ENCODE peak calls at places on chromosomes 7 and 10, in eight cellular contexts. C is GM12891; F is mesenteric fat pad; K is stimulated activated CD8-positive, alpha-beta memory T cell treated with anti-CD3 and anti-CD28 coated beads, Interleukin-15, amount 100 ng/mL, for 24 hours; X is stimulated activated CD4-positive, alpha-beta T cell treated with anti-CD3 and anti-CD28 coated beads, Interleukin-15, amount 100 ng/mL, for 1 hour; W is hypothalamus; P is NCI-H1436; A is epithelial cell of prostate. T is an unnamed sample.

GRCh38 chr7:101195884-101196283 is 5.0 kb downstream of the MOGAT3 start:
- DNase-seq in C (no peak), F (no peak), K (no peak), X (no peak), W (no peak), P (no peak), A (no peak), T (no peak)

GRCh38 chr7:43761919-43762318 is 3.4 kb downstream of the BLVRA start:
- DNase-seq in C (no peak), F (peak), K (no peak), X (no peak), W (no peak), P (no peak), A (no peak), T (no peak)

GRCh38 chr10:80794996-80795395 is 257.3 kb downstream of the SH2D4B start:
- DNase-seq in C (no peak), F (no peak), K (no peak), X (no peak), W (no peak), P (no peak), A (no peak), T (no peak)

GRCh38 chr10:86330778-86331763 is 35.5 kb downstream of the GRID1 start:
- DNase-seq in C (no peak), F (no peak), K (no peak), X (no peak), W (no peak), P (no peak), A (no peak), T (no peak)

GRCh38 chr7:141701489-141702046 is 398 bp downstream of the DENND11 start:
- DNase-seq in C (peak), F (no peak), K (peak), X (peak), W (peak), P (peak), A (no peak), T (peak)

GRCh38 chr10:128156999-128157755 is 31.0 kb upstream of the MKI67 start:
- DNase-seq in C (no peak), F (no peak), K (no peak), X (no peak), W (no peak), P (no peak), A (no peak), T (no peak)

GRCh38 chr7:1981201-1981877 is 251.4 kb downstream of the MAD1L1 start:
- DNase-seq in C (no peak), F (no peak), K (no peak), X (no peak), W (no peak), P (no peak), A (no peak), T (no peak)

GRCh38 chr10:13827418-13827817 is 240.7 kb downstream of the PRPF18 start:
- DNase-seq in C (no peak), F (no peak), K (no peak), X (no peak), W (no peak), P (no peak), A (no peak), T (no peak)

GRCh38 chr10:44865289-44865671 is 45.9 kb upstream of the TMEM72 start:
- DNase-seq in C (no peak), F (no peak), K (no peak), X (no peak), W (no peak), P (no peak), A (no peak), T (no peak)

GRCh38 chr10:60434418-60435046 is 44.9 kb upstream of the ANK3 start:
- DNase-seq in C (no peak), F (no peak), K (no peak), X (no peak), W (no peak), P (peak), A (no peak), T (no peak)

GRCh38 chr7:143355450-143356385 is 6.8 kb downstream of the FAM131B start:
- DNase-seq in C (no peak), F (peak), K (no peak), X (no peak), W (no peak), P (no peak), A (no peak), T (no peak)

GRCh38 chr10:6689036-6689435 is 109.0 kb upstream of the PRKCQ start:
- DNase-seq in C (no peak), F (no peak), K (no peak), X (no peak), W (no peak), P (no peak), A (no peak), T (no peak)

GRCh38 chr10:43045246-43045621 is 31.6 kb upstream of the RET start:
- DNase-seq in C (no peak), F (peak), K (no peak), X (no peak), W (no peak), P (no peak), A (no peak), T (no peak)

GRCh38 chr10:28793482-28793881 is 116.2 kb downstream of the BAMBI start:
- DNase-seq in C (no peak), F (no peak), K (no peak), X (no peak), W (no peak), P (no peak), A (no peak), T (no peak)

GRCh38 chr7:73774923-73775322 is 4.9 kb upstream of the CLDN3 start:
- DNase-seq in C (no peak), F (no peak), K (no peak), X (no peak), W (no peak), P (peak), A (no peak), T (no peak)

GRCh38 chr7:157339777-157340677 is 3.2 kb downstream of the DNAJB6 start:
- DNase-seq in C (no peak), F (no peak), K (peak), X (peak), W (peak), P (peak), A (no peak), T (peak)

GRCh38 chr7:18086165-18087030 is 58.8 kb upstream of the PRPS1L1 start:
- DNase-seq in C (peak), F (no peak), K (no peak), X (no peak), W (peak), P (peak), A (no peak), T (peak)

GRCh38 chr7:40843338-40844026 is 708.7 kb downstream of the SUGCT start:
- DNase-seq in C (no peak), F (no peak), K (no peak), X (no peak), W (no peak), P (no peak), A (peak), T (no peak)

GRCh38 chr7:155803418-155804376 is 8.6 kb downstream of the SHH start:
- DNase-seq in C (no peak), F (no peak), K (no peak), X (no peak), W (no peak), P (no peak), A (no peak), T (no peak)

GRCh38 chr10:75403144-75404022 is 1.8 kb upstream of the ZNF503 start:
- DNase-seq in C (no peak), F (no peak), K (no peak), X (no peak), W (no peak), P (peak), A (no peak), T (no peak)

GRCh38 chr10:109245821-109246220 is 677.5 kb downstream of the XPNPEP1 start:
- DNase-seq in C (no peak), F (no peak), K (no peak), X (no peak), W (no peak), P (no peak), A (no peak), T (no peak)

GRCh38 chr10:131044379-131044778 is 267.1 kb downstream of the TCERG1L start:
- DNase-seq in C (no peak), F (no peak), K (no peak), X (no peak), W (no peak), P (no peak), A (no peak), T (no peak)

GRCh38 chr10:90494183-90494582 is 363.7 kb downstream of the HTR7 start:
- DNase-seq in C (no peak), F (no peak), K (no peak), X (no peak), W (no peak), P (no peak), A (no peak), T (no peak)

GRCh38 chr10:26805567-26806245 is 55.1 kb downstream of the ABI1 start:
- DNase-seq in C (no peak), F (no peak), K (no peak), X (no peak), W (no peak), P (no peak), A (no peak), T (no peak)

GRCh38 chr10:133467286-133467911 is 13.7 kb downstream of the SCART1 start:
- DNase-seq in C (no peak), F (peak), K (no peak), X (no peak), W (no peak), P (no peak), A (no peak), T (no peak)

GRCh38 chr10:10797467-10797866 is 220.2 kb upstream of the CELF2 start:
- DNase-seq in C (no peak), F (no peak), K (no peak), X (no peak), W (no peak), P (no peak), A (no peak), T (no peak)

GRCh38 chr7:46079421-46079820 is 158.3 kb upstream of the IGFBP3 start:
- DNase-seq in C (no peak), F (no peak), K (no peak), X (no peak), W (no peak), P (no peak), A (no peak), T (no peak)

GRCh38 chr10:16686081-16686902 is 130.9 kb downstream of the RSU1 start:
- DNase-seq in C (no peak), F (no peak), K (no peak), X (no peak), W (no peak), P (peak), A (no peak), T (no peak)

GRCh38 chr10:127909716-127910463 is 3.0 kb downstream of the PTPRE start:
- DNase-seq in C (no peak), F (no peak), K (no peak), X (no peak), W (no peak), P (no peak), A (no peak), T (no peak)

GRCh38 chr7:35787925-35788324 is 12.9 kb upstream of the SEPTIN7 start:
- DNase-seq in C (no peak), F (no peak), K (no peak), X (no peak), W (no peak), P (no peak), A (no peak), T (no peak)

GRCh38 chr10:77741746-77742145 is 104.1 kb upstream of the KCNMA1 start:
- DNase-seq in C (no peak), F (no peak), K (no peak), X (no peak), W (no peak), P (no peak), A (no peak), T (no peak)

GRCh38 chr7:7352845-7353244 is 170.5 kb downstream of the C1GALT1 start:
- DNase-seq in C (no peak), F (no peak), K (no peak), X (no peak), W (no peak), P (no peak), A (peak), T (no peak)

GRCh38 chr7:106119719-106120118 is 7.6 kb upstream of the SYPL1 start:
- DNase-seq in C (no peak), F (no peak), K (no peak), X (no peak), W (no peak), P (no peak), A (no peak), T (no peak)